ENCODE peak calls at places on chromosomes 4 and X, in four cellular contexts. X is AG04450, Y is cardiac muscle cell, O is HCT116. D is an unnamed sample.

GRCh38 chr4:25788839-25789238 is 73.9 kb downstream of the SEL1L3 start:
- DNase-seq in Y (no peak), O (no peak), X (no peak), D (no peak)

GRCh38 chr4:38950159-38950558 is 82.0 kb downstream of the TMEM156 start:
- DNase-seq in O (no peak), Y (peak; percentile 56), X (no peak), D (no peak)

GRCh38 chrX:43615677-43616076 is 40.4 kb upstream of the MAOA start:
- DNase-seq in Y (no peak), O (no peak), X (no peak), D (no peak)

GRCh38 chr4:65600656-65601055 is 69.6 kb downstream of the EPHA5 start:
- DNase-seq in Y (no peak), X (no peak), O (no peak), D (no peak)

GRCh38 chr4:98352940-98353339 is 91.8 kb downstream of the RAP1GDS1 start:
- DNase-seq in X (no peak), Y (no peak), O (no peak), D (no peak)

GRCh38 chr4:97910005-97910404 is 233.3 kb downstream of the STPG2 start:
- DNase-seq in X (no peak), O (peak; percentile 10), Y (no peak), D (no peak)

GRCh38 chrX:136065044-136065671 is 79.9 kb downstream of the SLC9A6 start:
- DNase-seq in X (no peak), O (no peak), Y (peak; percentile 52), D (no peak)

GRCh38 chrX:13287816-13288215 is 32.0 kb downstream of the ATXN3L start:
- DNase-seq in X (peak; percentile 13), Y (peak; percentile 65), O (no peak), D (peak; percentile 48)

GRCh38 chr4:21011106-21011505 is 310.8 kb downstream of the PACRGL start:
- DNase-seq in X (no peak), O (no peak), Y (no peak), D (no peak)

GRCh38 chr4:152309418-152309817 is 226.5 kb downstream of the FBXW7 start:
- DNase-seq in Y (no peak), O (no peak), X (no peak), D (no peak)

GRCh38 chr4:137707626-137708025 is 175.3 kb upstream of the PCDH18 start:
- DNase-seq in O (no peak), X (no peak), Y (peak; percentile 53), D (no peak)

GRCh38 chr4:147546341-147546740 is 65.4 kb downstream of the EDNRA start:
- DNase-seq in O (no peak), X (peak; percentile 92), Y (peak; percentile 79), D (no peak)

GRCh38 chr4:159159611-159160010 is 56.7 kb downstream of the RAPGEF2 start:
- DNase-seq in Y (no peak), O (no peak), X (no peak), D (no peak)

GRCh38 chr4:52889778-52890400 is 27.8 kb downstream of the RASL11B start:
- DNase-seq in O (no peak), X (no peak), Y (no peak), D (no peak)

GRCh38 chr4:150305995-150306394 is 227.8 kb downstream of the DCLK2 start:
- DNase-seq in O (no peak), X (no peak), Y (peak; percentile 80), D (no peak)

GRCh38 chrX:39946822-39947221 is 150.9 kb downstream of the BCOR start:
- DNase-seq in O (no peak), Y (peak; percentile 38), X (peak; percentile 8), D (no peak)

GRCh38 chr4:98565646-98566403 is 92.6 kb downstream of the TSPAN5 start:
- DNase-seq in O (no peak), Y (peak; percentile 13), X (no peak), D (no peak)

GRCh38 chr4:7291372-7292135 is 99.2 kb downstream of the SORCS2 start:
- DNase-seq in O (no peak), Y (peak; percentile 25), X (no peak), D (no peak)

GRCh38 chrX:40880712-40881111 is 145.4 kb upstream of the MED14 start:
- DNase-seq in Y (no peak), X (no peak), O (no peak), D (no peak)

GRCh38 chr4:20445933-20446723 is 194.4 kb downstream of the SLIT2 start:
- DNase-seq in Y (peak; percentile 70), X (no peak), O (no peak), D (no peak)

GRCh38 chr4:15735531-15735930 is 32.7 kb downstream of the BST1 start:
- DNase-seq in Y (no peak), X (no peak), O (no peak), D (no peak)

GRCh38 chr4:119493419-119493818 is 135.2 kb downstream of the PDE5A start:
- DNase-seq in Y (peak; percentile 34), O (no peak), X (no peak), D (no peak)

GRCh38 chrX:28847423-28847822 is 260.2 kb downstream of the IL1RAPL1 start:
- DNase-seq in X (no peak), O (peak; percentile 67), Y (peak; percentile 45), D (no peak)

GRCh38 chrX:116756960-116757359 is 294.2 kb upstream of the CT83 start:
- DNase-seq in X (no peak), O (no peak), Y (no peak), D (no peak)

GRCh38 chrX:57680160-57680559 is at the start of gene NLRP2B:
- DNase-seq in Y (no peak), X (no peak), O (no peak), D (no peak)

GRCh38 chr4:30744957-30745640 is 24.9 kb downstream of the PCDH7 start:
- DNase-seq in Y (peak; percentile 38), O (no peak), X (no peak), D (no peak)

GRCh38 chrX:1181131-1181530 is 31.3 kb downstream of the CRLF2 start:
- DNase-seq in Y (no peak), X (no peak), O (no peak), D (no peak)

GRCh38 chr4:52350926-52351325 is 299.8 kb downstream of the SPATA18 start:
- DNase-seq in X (no peak), O (no peak), Y (no peak), D (no peak)

GRCh38 chr4:138190452-138190858 is 51.7 kb downstream of the SLC7A11 start:
- DNase-seq in X (no peak), Y (no peak), O (no peak), D (no peak)

GRCh38 chrX:38304010-38304409 is 23.3 kb downstream of the RPGR start:
- DNase-seq in O (no peak), X (no peak), Y (peak; percentile 46), D (no peak)
- TF ChIP-seq CTCF in O (peak; percentile 32), X (peak; percentile 48), Y (peak; percentile 49), D (peak; percentile 36)

GRCh38 chr4:824461-825062 is 1.4 kb downstream of the CPLX1 start:
- DNase-seq in Y (no peak), X (no peak), O (no peak), D (no peak)

GRCh38 chr4:825969-826330 is at the start of gene CPLX1:
- DNase-seq in O (no peak), X (no peak), Y (no peak), D (peak; percentile 69)

GRCh38 chr4:823761-824460 is 2.0 kb downstream of the CPLX1 start:
- DNase-seq in Y (no peak), O (no peak), X (no peak), D (no peak)

GRCh38 chr4:826508-827208 is 729 bp upstream of the CPLX1 start:
- DNase-seq in Y (no peak), O (no peak), X (no peak), D (peak; percentile 27)

GRCh38 chr4:825063-825968 is 613 bp downstream of the CPLX1 start:
- DNase-seq in Y (peak; percentile 33), O (no peak), X (no peak), D (no peak)
- H3K4me3 ChIP-seq in Y (peak overlapping the region; percentile 28), O (peak overlapping the region; percentile 46), X (peak overlapping the region; percentile 17), D (peak overlapping the region; percentile 43)

GRCh38 chr4:3721186-3721585 is 45.0 kb upstream of the ADRA2C start:
- DNase-seq in X (no peak), Y (no peak), O (no peak), D (no peak)
- H3K27me3 ChIP-seq in X (peaks cover 28% of the 10 kb centered on the region), Y (peaks cover 37% of the 10 kb centered on the region), O (no peaks in the 10 kb centered on the region), D (no peaks in the 10 kb centered on the region)

DNA sequence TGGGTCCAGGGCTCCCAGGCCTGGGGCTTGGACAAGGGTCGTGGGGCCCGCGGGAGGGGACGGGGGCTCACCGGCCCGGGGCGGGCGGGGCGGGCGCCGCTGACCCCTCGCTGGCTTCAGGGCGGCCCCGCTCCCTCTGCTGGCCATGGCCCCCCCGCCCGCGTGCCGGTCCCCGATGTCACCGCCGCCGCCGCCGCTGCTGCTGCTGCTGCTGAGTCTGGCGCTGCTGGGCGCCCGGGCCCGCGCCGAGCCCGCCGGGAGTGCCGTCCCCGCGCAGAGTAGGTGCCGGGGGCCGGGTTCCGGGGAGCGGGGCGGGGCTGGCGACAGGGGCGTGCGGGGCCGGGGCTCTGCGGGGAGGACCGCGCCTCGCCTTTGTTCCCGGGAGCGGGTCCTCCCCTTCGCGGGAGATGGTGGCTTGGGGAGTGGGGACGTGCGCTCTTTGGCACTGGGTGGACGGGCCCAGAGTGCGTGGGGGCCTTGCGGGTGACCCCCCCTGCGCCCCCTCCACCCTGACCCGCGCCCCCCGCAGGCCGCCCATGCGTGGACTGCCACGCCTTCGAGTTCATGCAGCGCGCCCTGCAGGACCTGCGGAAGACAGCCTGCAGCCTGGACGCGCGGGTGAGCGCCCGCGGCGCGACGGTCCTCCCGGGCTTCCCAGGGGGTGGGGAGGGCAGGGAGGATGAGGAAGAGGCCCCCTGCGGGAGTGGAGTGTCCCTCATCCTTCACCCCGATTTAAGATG is 16.8 kb upstream of the NAT8L start:
- DNase-seq in X (no peak), Y (no peak), O (no peak), D (peak; percentile 44)
- TF ChIP-seq CTCF in X (no peak), Y (no peak), O (no peak), D (no peak)